ENCODE peak calls at places on chromosomes 13 and 19, in seven cellular contexts. I is HL-60; C is astrocyte of the cerebellum; F is left lung; M is activated naive CD4-positive, alpha-beta T cell treated with anti-CD3 and anti-CD28 coated beads for 36 hours; P is stomach; Z is kidney tubule cell. Q is an unnamed sample.

GRCh38 chr13:94860981-94861407 is 148.6 kb upstream of the SOX21 start:
- DNase-seq in I (no peak), C (no peak), F (no peak), M (no peak), P (no peak), Z (peak), Q (peak)

GRCh38 chr19:4969772-4970531 is 1.0 kb downstream of the KDM4B start:
- DNase-seq in I (peak), C (no peak), F (no peak), M (peak), P (no peak), Z (peak), Q (no peak)

GRCh38 chr13:46150134-46150693 is 31.8 kb downstream of the LCP1 start:
- DNase-seq in I (no peak), C (no peak), F (no peak), M (no peak), P (no peak), Z (no peak), Q (no peak)

GRCh38 chr19:46537136-46538097 is 41.8 kb upstream of the PNMA8B start:
- DNase-seq in I (no peak), C (peak), F (no peak), M (peak), P (peak), Z (peak), Q (no peak)

GRCh38 chr13:93625536-93625935 is 398.9 kb downstream of the GPC6 start:
- DNase-seq in I (no peak), C (no peak), F (no peak), M (no peak), P (no peak), Z (no peak), Q (no peak)

GRCh38 chr13:36275190-36276002 is 22.2 kb downstream of the CCDC169 start:
- DNase-seq in I (no peak), C (peak), F (no peak), M (peak), P (no peak), Z (peak), Q (peak)

GRCh38 chr19:2867025-2867991 is at the start of gene ZNF556:
- DNase-seq in I (no peak), C (no peak), F (no peak), M (no peak), P (no peak), Z (peak), Q (no peak)

GRCh38 chr19:33389574-33390119 is 16.1 kb downstream of the CEBPG start:
- DNase-seq in I (no peak), C (no peak), F (peak), M (no peak), P (no peak), Z (no peak), Q (no peak)

GRCh38 chr13:85230754-85231153 is 568.5 kb downstream of the SLITRK6 start:
- DNase-seq in I (no peak), C (no peak), F (no peak), M (no peak), P (no peak), Z (no peak), Q (no peak)